ENCODE peak calls at places on chromosome 9, in six cellular contexts. One of them, this sample, is unnamed.

GRCh38 chr9:82117528-82117927 is 129.0 kb downstream of the SPATA31D1 start:
- DNase-seq in right atrium auricular region: no peak
- DNase-seq in prostate gland: no peak
- DNase-seq in HFF-Myc: no peak
- DNase-seq in fibroblast of pulmonary artery: no peak
- DNase-seq in cardiac fibroblast: no peak
- DNase-seq in this sample: no peak

GRCh38 chr9:86406366-86406765 is 52.2 kb upstream of the TUT7 start:
- DNase-seq in HFF-Myc: peak
- DNase-seq in cardiac fibroblast: peak
- DNase-seq in prostate gland: peak
- DNase-seq in fibroblast of pulmonary artery: peak
- DNase-seq in right atrium auricular region: no peak
- DNase-seq in this sample: peak

GRCh38 chr9:120257483-120257882 is 322.5 kb downstream of the CDK5RAP2 start:
- DNase-seq in right atrium auricular region: no peak
- DNase-seq in HFF-Myc: no peak
- DNase-seq in cardiac fibroblast: no peak
- DNase-seq in fibroblast of pulmonary artery: no peak
- DNase-seq in prostate gland: no peak
- DNase-seq in this sample: peak

GRCh38 chr9:69971643-69972449 is 71.8 kb upstream of the MAMDC2 start:
- DNase-seq in cardiac fibroblast: peak
- DNase-seq in right atrium auricular region: peak
- DNase-seq in HFF-Myc: peak
- DNase-seq in prostate gland: peak
- DNase-seq in fibroblast of pulmonary artery: peak
- DNase-seq in this sample: peak

GRCh38 chr9:38026840-38027527 is 42.0 kb downstream of the SHB start:
- DNase-seq in cardiac fibroblast: no peak
- DNase-seq in fibroblast of pulmonary artery: no peak
- DNase-seq in right atrium auricular region: no peak
- DNase-seq in prostate gland: no peak
- DNase-seq in HFF-Myc: no peak
- DNase-seq in this sample: no peak

GRCh38 chr9:133642708-133643361 is 6.7 kb downstream of the DBH start:
- DNase-seq in fibroblast of pulmonary artery: no peak
- DNase-seq in prostate gland: no peak
- DNase-seq in right atrium auricular region: no peak
- DNase-seq in cardiac fibroblast: no peak
- DNase-seq in HFF-Myc: no peak
- DNase-seq in this sample: no peak

GRCh38 chr9:9003184-9003583 is 1203.6 kb upstream of the DMAC1 start:
- DNase-seq in cardiac fibroblast: no peak
- DNase-seq in prostate gland: no peak
- DNase-seq in fibroblast of pulmonary artery: peak
- DNase-seq in right atrium auricular region: no peak
- DNase-seq in HFF-Myc: no peak
- DNase-seq in this sample: peak

GRCh38 chr9:2853517-2853916 is 9.6 kb upstream of the PUM3 start:
- DNase-seq in fibroblast of pulmonary artery: no peak
- DNase-seq in right atrium auricular region: no peak
- DNase-seq in prostate gland: no peak
- DNase-seq in HFF-Myc: no peak
- DNase-seq in cardiac fibroblast: no peak
- DNase-seq in this sample: no peak

GRCh38 chr9:31140316-31140715 is 1244.1 kb upstream of the ACO1 start:
- DNase-seq in right atrium auricular region: no peak
- DNase-seq in fibroblast of pulmonary artery: peak
- DNase-seq in prostate gland: no peak
- DNase-seq in HFF-Myc: no peak
- DNase-seq in cardiac fibroblast: peak
- DNase-seq in this sample: peak

GRCh38 chr9:110371411-110372013 is 33.8 kb upstream of the TXNDC8 start:
- DNase-seq in right atrium auricular region: no peak
- DNase-seq in HFF-Myc: no peak
- DNase-seq in cardiac fibroblast: no peak
- DNase-seq in fibroblast of pulmonary artery: no peak
- DNase-seq in prostate gland: no peak
- DNase-seq in this sample: no peak

GRCh38 chr9:128617943-128618342 is 38.7 kb downstream of the DYNC2I2 start:
- DNase-seq in HFF-Myc: no peak
- DNase-seq in prostate gland: no peak
- DNase-seq in right atrium auricular region: no peak
- DNase-seq in cardiac fibroblast: no peak
- DNase-seq in fibroblast of pulmonary artery: no peak
- DNase-seq in this sample: no peak

GRCh38 chr9:136098210-136098609 is 3.1 kb upstream of the NACC2 start:
- DNase-seq in fibroblast of pulmonary artery: no peak
- DNase-seq in right atrium auricular region: no peak
- DNase-seq in prostate gland: no peak
- DNase-seq in HFF-Myc: no peak
- DNase-seq in cardiac fibroblast: no peak
- DNase-seq in this sample: no peak

GRCh38 chr9:136099547-136099946 is 4.5 kb upstream of the NACC2 start:
- DNase-seq in prostate gland: no peak
- DNase-seq in fibroblast of pulmonary artery: no peak
- DNase-seq in cardiac fibroblast: no peak
- DNase-seq in right atrium auricular region: no peak
- DNase-seq in HFF-Myc: no peak
- DNase-seq in this sample: no peak

GRCh38 chr9:136096505-136097001 is 1.5 kb upstream of the NACC2 start:
- DNase-seq in fibroblast of pulmonary artery: no peak
- DNase-seq in cardiac fibroblast: no peak
- DNase-seq in prostate gland: no peak
- DNase-seq in HFF-Myc: no peak
- DNase-seq in right atrium auricular region: no peak
- DNase-seq in this sample: no peak

GRCh38 chr9:136100700-136101614 is 5.9 kb upstream of the NACC2 start:
- DNase-seq in cardiac fibroblast: no peak
- DNase-seq in HFF-Myc: no peak
- DNase-seq in prostate gland: no peak
- DNase-seq in fibroblast of pulmonary artery: no peak
- DNase-seq in right atrium auricular region: no peak
- DNase-seq in this sample: no peak

DNA sequence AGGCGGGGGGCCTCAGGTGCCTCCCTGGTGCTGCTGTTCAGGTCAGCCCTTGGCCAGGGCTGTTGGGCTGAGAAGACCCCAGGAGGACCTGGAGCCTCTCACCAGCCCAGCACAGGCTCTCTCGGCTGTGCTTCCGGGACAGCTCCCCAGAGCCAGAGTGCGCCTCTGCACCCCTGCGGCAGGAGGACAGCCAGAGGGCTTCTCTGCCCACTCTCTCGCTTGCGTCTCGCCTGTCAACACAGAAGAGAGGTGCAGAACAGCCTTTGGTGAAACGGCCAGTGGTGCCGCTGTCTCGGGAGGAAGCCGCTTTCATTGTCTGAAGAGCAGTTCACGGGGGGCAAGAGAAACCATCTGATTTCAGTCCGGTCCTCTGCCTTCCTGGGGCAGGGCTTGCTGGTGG is 3.8 kb upstream of the NACC2 start:
- DNase-seq in fibroblast of pulmonary artery: peak
- DNase-seq in right atrium auricular region: no peak
- DNase-seq in prostate gland: no peak
- DNase-seq in HFF-Myc: no peak
- DNase-seq in cardiac fibroblast: no peak
- DNase-seq in this sample: no peak
- TF ChIP-seq CTCF in fibroblast of pulmonary artery: no peak
- TF ChIP-seq CTCF in right atrium auricular region: peak
- TF ChIP-seq CTCF in prostate gland: no peak
- TF ChIP-seq CTCF in HFF-Myc: no peak
- TF ChIP-seq CTCF in cardiac fibroblast: no peak
- TF ChIP-seq CTCF in this sample: no peak

GRCh38 chr9:94995294-94995693 is 268.8 kb downstream of the AOPEP start:
- DNase-seq in HFF-Myc: no peak
- DNase-seq in cardiac fibroblast: no peak
- DNase-seq in fibroblast of pulmonary artery: no peak
- DNase-seq in prostate gland: no peak
- DNase-seq in right atrium auricular region: no peak
- DNase-seq in this sample: no peak
- H3K4me3 ChIP-seq in HFF-Myc: no peak
- H3K4me3 ChIP-seq in cardiac fibroblast: no peak
- H3K4me3 ChIP-seq in fibroblast of pulmonary artery: no peak
- H3K4me3 ChIP-seq in prostate gland: no peak
- H3K4me3 ChIP-seq in right atrium auricular region: no peak
- H3K4me3 ChIP-seq in this sample: no peak

DNA sequence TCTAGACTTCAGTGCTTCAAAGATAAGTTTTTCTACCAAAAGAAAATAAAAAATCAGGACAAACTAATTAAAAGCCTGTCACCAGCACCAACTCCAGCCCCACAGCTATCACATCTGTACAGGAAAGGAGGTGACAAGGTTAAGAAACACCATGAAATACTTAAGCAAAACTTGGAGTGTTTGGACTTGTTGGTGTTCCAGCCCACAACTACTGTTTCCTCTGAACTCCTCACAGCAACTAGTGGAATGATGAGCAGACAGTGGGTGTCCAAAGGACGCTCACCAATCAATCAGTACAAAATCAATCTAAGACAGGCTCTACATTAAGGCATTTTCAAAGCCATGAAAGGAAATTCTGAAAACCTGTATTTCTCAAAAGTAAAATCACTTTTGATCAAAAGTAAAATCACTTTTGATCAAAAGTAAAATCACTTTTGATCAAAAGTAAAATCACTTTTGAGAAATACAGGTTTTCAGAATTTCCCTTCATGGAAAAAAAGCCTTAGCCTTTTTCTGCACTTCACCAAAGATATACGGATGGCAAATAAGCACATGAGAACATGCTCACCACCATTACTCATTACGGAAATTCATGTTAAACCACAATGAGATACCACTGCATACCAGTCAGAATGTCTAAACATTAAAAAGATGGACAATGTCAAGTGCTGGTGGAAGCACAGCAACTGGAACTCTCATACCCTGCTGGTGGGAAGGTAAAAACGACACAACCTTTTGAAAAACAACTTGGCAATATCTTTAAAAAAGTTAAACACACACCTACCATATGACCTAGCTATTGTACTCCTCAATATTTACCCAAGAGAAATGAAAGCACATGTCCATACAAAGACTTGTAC is 79.7 kb downstream of the MED27 start:
- DNase-seq in fibroblast of pulmonary artery: peak
- DNase-seq in HFF-Myc: peak
- DNase-seq in cardiac fibroblast: peak
- DNase-seq in prostate gland: no peak
- DNase-seq in right atrium auricular region: no peak
- DNase-seq in this sample: peak
- TF ChIP-seq CTCF in fibroblast of pulmonary artery: peak
- TF ChIP-seq CTCF in HFF-Myc: no peak
- TF ChIP-seq CTCF in cardiac fibroblast: peak
- TF ChIP-seq CTCF in prostate gland: no peak
- TF ChIP-seq CTCF in right atrium auricular region: no peak
- TF ChIP-seq CTCF in this sample: peak

GRCh38 chr9:5845147-5845531 is 12.2 kb upstream of the ERMP1 start:
- DNase-seq in HFF-Myc: no peak
- DNase-seq in cardiac fibroblast: no peak
- DNase-seq in prostate gland: no peak
- DNase-seq in right atrium auricular region: no peak
- DNase-seq in fibroblast of pulmonary artery: no peak
- DNase-seq in this sample: no peak

GRCh38 chr9:5842926-5843325 is 10.0 kb upstream of the ERMP1 start:
- DNase-seq in right atrium auricular region: no peak
- DNase-seq in fibroblast of pulmonary artery: no peak
- DNase-seq in HFF-Myc: no peak
- DNase-seq in prostate gland: no peak
- DNase-seq in cardiac fibroblast: no peak
- DNase-seq in this sample: no peak

GRCh38 chr9:5846501-5846921 is 13.6 kb upstream of the ERMP1 start:
- DNase-seq in HFF-Myc: no peak
- DNase-seq in right atrium auricular region: no peak
- DNase-seq in prostate gland: no peak
- DNase-seq in cardiac fibroblast: peak
- DNase-seq in fibroblast of pulmonary artery: peak
- DNase-seq in this sample: peak

GRCh38 chr9:5846080-5846479 is 13.2 kb upstream of the ERMP1 start:
- DNase-seq in HFF-Myc: no peak
- DNase-seq in fibroblast of pulmonary artery: no peak
- DNase-seq in prostate gland: no peak
- DNase-seq in right atrium auricular region: no peak
- DNase-seq in cardiac fibroblast: no peak
- DNase-seq in this sample: no peak

GRCh38 chr9:5843450-5844249 is 10.7 kb upstream of the ERMP1 start:
- DNase-seq in fibroblast of pulmonary artery: peak
- DNase-seq in cardiac fibroblast: peak
- DNase-seq in right atrium auricular region: no peak
- DNase-seq in HFF-Myc: peak
- DNase-seq in prostate gland: peak
- DNase-seq in this sample: no peak
- H3K4me3 ChIP-seq in fibroblast of pulmonary artery: no peak
- H3K4me3 ChIP-seq in cardiac fibroblast: no peak
- H3K4me3 ChIP-seq in right atrium auricular region: no peak
- H3K4me3 ChIP-seq in HFF-Myc: no peak
- H3K4me3 ChIP-seq in prostate gland: no peak
- H3K4me3 ChIP-seq in this sample: no peak

DNA sequence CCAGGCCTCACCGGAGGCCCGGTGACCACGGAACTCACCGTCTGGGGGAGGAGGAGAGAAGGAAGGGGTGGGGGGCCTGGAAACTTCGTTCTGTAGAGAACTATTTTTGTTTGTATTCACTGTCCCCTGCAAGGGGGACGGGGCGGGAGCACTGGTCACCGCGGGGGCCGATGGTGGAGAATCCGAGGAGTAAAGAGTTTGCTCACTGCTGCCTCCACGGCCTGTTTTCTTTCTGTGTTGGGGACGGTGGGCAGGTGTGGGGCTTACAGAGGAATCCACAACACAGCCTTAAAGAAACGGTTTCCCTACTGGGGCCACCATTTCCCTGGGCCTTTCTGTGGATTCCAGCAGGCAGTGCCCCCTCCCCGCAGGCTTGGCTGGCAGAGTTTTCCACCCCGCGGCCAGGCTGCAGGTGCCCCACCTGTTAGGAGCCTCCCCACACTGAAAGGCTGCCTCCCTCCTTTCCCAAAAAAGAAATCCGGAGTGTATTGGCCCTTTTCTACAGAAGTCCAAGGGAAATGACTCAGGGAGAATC is 80.8 kb downstream of the NTNG2 start:
- DNase-seq in prostate gland: no peak
- DNase-seq in fibroblast of pulmonary artery: no peak
- DNase-seq in cardiac fibroblast: no peak
- DNase-seq in right atrium auricular region: no peak
- DNase-seq in HFF-Myc: no peak
- DNase-seq in this sample: no peak
- TF ChIP-seq CTCF in prostate gland: no peak
- TF ChIP-seq CTCF in fibroblast of pulmonary artery: no peak
- TF ChIP-seq CTCF in cardiac fibroblast: no peak
- TF ChIP-seq CTCF in right atrium auricular region: no peak
- TF ChIP-seq CTCF in HFF-Myc: no peak
- TF ChIP-seq CTCF in this sample: no peak

This sample was measured in fibroblast of mammary gland.